ENCODE peak calls at places on chromosomes 12 and 14, in eight cellular contexts. Y is lower lobe of right lung, W is stomach, X is transverse colon, E is mesendoderm, Z is HepG2, O is right cardiac atrium, B is right lobe of liver. H is an unnamed sample.

GRCh38 chr12:66741919-66742318 is 63.0 kb upstream of the GRIP1 start:
- DNase-seq in E (no peak), Y (no peak), B (no peak), W (no peak), Z (no peak), X (no peak), O (no peak), H (no peak)

GRCh38 chr14:20657216-20658211 is 16.0 kb upstream of the OR6S1 start:
- DNase-seq in E (peak; percentile 98), W (no peak), O (no peak), Y (no peak), B (no peak), Z (peak; percentile 56), X (no peak), H (no peak)

GRCh38 chr12:120678572-120678971 is 8.4 kb upstream of the MLEC start:
- DNase-seq in X (no peak), Z (no peak), E (no peak), Y (no peak), B (no peak), O (no peak), W (no peak), H (no peak)

GRCh38 chr12:45473636-45474035 is 255.9 kb upstream of the ARID2 start:
- DNase-seq in O (no peak), X (no peak), E (peak; percentile 27), Z (no peak), B (no peak), Y (no peak), W (no peak), H (no peak)

GRCh38 chr12:79366374-79366773 is 324.4 kb downstream of the PAWR start:
- DNase-seq in Y (no peak), X (no peak), E (peak; percentile 8), O (no peak), B (no peak), Z (no peak), W (no peak), H (no peak)

GRCh38 chr14:22225526-22226133 is 363.4 kb downstream of the DAD1 start:
- DNase-seq in W (no peak), X (no peak), O (no peak), B (no peak), E (no peak), Y (no peak), Z (no peak), H (no peak)

GRCh38 chr12:16112626-16113560 is 164.6 kb downstream of the SLC15A5 start:
- DNase-seq in Z (no peak), O (no peak), Y (no peak), E (peak; percentile 91), W (no peak), X (no peak), B (no peak), H (peak; percentile 3)

GRCh38 chr12:115885040-115885439 is 392.5 kb downstream of the MED13L start:
- DNase-seq in O (no peak), W (no peak), B (no peak), Z (no peak), Y (no peak), E (no peak), X (no peak), H (no peak)

GRCh38 chr14:91573894-91574837 is 64.1 kb upstream of the PPP4R3A start:
- DNase-seq in W (peak; percentile 62), B (peak; percentile 76), O (peak; percentile 37), X (peak; percentile 77), E (peak; percentile 43), Y (peak; percentile 72), Z (no peak), H (peak; percentile 13)

GRCh38 chr14:100696590-100696989 is 30.1 kb upstream of the DLK1 start:
- DNase-seq in E (no peak), X (no peak), W (no peak), B (no peak), Z (no peak), O (no peak), Y (no peak), H (peak; percentile 46)

GRCh38 chr14:55814064-55814463 is 234.1 kb downstream of the KTN1 start:
- DNase-seq in O (no peak), E (no peak), X (no peak), W (no peak), B (no peak), Z (no peak), Y (no peak), H (no peak)

GRCh38 chr12:20183563-20183962 is 184.8 kb upstream of the PDE3A start:
- DNase-seq in W (no peak), Y (no peak), X (no peak), O (no peak), E (no peak), Z (no peak), B (no peak), H (no peak)

GRCh38 chr12:11723993-11724392 is 74.5 kb downstream of the ETV6 start:
- DNase-seq in B (no peak), X (no peak), E (peak; percentile 23), Z (no peak), Y (no peak), O (no peak), W (no peak), H (no peak)

GRCh38 chr14:47675489-47676300 is at the start of gene MDGA2:
- DNase-seq in B (no peak), Y (no peak), W (no peak), X (no peak), Z (no peak), E (peak; percentile 77), O (no peak), H (no peak)

GRCh38 chr14:83470466-83470865 is 1936.8 kb upstream of the SEL1L start:
- DNase-seq in W (no peak), X (no peak), Y (no peak), O (no peak), B (no peak), E (no peak), Z (no peak), H (no peak)

GRCh38 chr12:101940400-101940950 is 63.1 kb downstream of the DRAM1 start:
- DNase-seq in W (no peak), X (no peak), Y (no peak), Z (no peak), B (no peak), E (no peak), O (no peak), H (no peak)

GRCh38 chr12:127745466-127746220 is 521.3 kb upstream of the TMEM132C start:
- DNase-seq in Z (no peak), O (no peak), W (no peak), Y (no peak), B (no peak), E (no peak), X (no peak), H (no peak)

DNA sequence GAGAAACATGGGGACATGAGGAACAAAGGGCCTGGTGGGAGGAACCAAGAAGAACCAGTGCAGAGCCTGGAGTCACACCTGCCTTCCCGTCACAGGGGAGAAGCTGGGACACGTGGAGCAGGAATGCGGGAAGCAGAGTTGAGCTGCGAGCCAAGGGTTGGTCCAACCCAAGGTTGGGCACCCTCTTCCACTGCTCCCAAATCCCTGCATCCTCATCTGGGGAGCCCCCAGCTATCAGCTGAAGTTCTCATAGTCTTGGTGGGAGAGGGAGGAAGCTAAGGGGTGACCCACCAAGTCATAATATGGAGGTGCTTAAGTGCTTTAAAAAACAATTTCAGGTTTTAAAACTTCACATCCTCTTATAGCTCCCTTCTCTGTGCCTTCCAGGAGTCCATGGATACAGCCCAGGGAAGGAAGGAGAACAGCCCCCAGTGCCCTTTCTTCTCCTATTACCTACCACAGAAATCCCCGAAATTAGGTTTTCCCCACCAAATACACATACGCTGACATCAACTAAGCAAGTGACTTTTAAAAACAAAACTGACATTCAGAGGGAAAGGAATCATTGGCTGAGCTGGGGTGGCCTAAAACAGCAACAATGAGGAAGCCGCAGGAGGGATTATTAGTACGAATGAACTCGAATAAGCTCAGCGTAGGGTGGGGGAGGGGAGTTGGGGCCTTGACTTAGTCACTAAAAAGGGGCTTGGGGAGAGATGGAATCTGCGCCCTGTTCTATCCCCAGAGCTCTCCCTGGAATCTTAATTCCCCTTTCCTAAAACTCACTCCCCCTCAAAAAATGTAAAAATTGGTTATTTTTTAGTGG is 4.5 kb downstream of the MYL6 start:
- DNase-seq in E (peak; percentile 58), B (no peak), X (no peak), Z (no peak), W (no peak), O (no peak), Y (no peak), H (no peak)
- H3K4me1 ChIP-seq in E (peaks cover 17% of the 10 kb centered on the region), B (no peaks in the 10 kb centered on the region), X (peaks cover 28% of the 10 kb centered on the region), Z (peaks cover 28% of the 10 kb centered on the region), W (peaks cover 54% of the 10 kb centered on the region), O (peaks cover 4% of the 10 kb centered on the region), Y (peaks cover 39% of the 10 kb centered on the region), H (peaks cover 26% of the 10 kb centered on the region)

GRCh38 chr14:101780887-101781239 is 19.4 kb downstream of the PPP2R5C start:
- DNase-seq in X (peak; percentile 36), B (no peak), W (no peak), Z (no peak), O (no peak), Y (no peak), E (peak; percentile 65), H (no peak)
- H3K27ac ChIP-seq in X (no peak overlapping the region), B (no peak overlapping the region), W (no peak overlapping the region), Z (no peak overlapping the region), O (no peak overlapping the region), Y (peak overlapping the region; percentile 31), E (no peak overlapping the region), H (peak overlapping the region; percentile 68)

DNA sequence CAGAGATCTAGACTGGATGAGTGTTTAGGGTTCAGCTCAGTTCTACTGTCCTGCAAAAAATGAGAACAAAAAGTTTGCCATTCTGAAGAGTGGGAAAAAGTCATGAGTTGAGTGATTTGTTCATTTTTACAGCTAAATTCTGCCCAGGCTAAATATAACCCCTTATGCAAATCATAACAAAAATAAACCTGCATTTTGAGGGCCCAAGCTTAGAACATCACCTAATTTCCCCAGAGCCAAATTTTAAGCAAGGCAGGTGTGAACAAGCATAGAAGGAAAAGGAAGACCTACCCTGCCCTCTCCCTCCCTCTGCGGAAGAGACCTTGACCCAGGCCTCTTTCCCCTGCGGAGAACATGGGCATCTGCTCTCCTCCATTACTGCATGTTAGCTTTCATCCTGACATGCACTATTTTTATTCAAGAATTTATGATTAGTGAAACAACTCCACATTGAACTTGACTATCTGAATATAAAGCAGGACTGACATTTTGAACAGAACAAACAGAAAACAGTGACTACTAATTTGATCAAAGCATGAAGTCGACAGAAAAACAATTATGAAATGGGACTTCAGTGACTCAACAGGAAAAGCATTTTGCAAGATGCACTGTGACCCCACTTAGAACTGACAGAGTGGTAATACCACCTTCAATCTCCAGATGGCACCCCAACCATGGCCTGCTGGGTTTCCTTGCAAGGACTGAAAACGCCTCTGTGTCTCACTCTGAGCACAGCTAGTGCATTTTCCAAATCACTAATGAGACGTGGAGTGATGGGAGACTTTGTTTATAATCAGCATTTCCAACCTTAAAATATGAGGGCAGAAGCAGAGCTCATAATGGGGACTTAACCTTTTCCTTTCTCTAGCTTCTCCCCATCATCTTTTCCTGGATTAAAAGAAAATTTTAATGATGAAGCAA is 30.9 kb upstream of the SELPLG start:
- DNase-seq in X (peak; percentile 89), B (peak; percentile 88), Y (peak; percentile 80), Z (peak; percentile 92), O (peak; percentile 75), E (peak; percentile 94), W (peak; percentile 84), H (peak; percentile 89)
- H3K4me1 ChIP-seq in X (peaks cover 47% of the 10 kb centered on the region), B (no peaks in the 10 kb centered on the region), Y (peaks cover 63% of the 10 kb centered on the region), Z (peaks cover 54% of the 10 kb centered on the region), O (peaks cover 6% of the 10 kb centered on the region), E (no peaks in the 10 kb centered on the region), W (peaks cover 61% of the 10 kb centered on the region), H (peaks cover 71% of the 10 kb centered on the region)

DNA sequence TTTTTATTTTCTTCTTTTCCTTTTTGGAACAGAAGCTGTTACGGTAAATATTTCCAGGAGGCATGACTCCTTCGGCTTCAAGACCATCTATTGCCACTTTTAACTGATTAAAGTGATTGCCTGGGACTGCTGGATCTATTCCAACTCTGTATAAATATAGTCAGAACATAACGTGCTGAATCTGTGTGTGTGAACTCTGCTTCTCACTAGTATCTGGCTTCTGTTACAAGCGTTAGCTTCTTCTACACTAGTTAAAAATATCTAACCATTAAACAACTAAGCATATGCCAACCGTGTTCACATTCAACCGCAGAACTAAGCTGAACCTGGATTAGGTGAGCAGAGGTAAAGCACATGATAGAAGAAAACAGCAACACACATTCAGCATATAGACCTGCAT is 49.0 kb downstream of the TMTC1 start:
- DNase-seq in W (no peak), O (no peak), E (no peak), B (no peak), Z (no peak), X (no peak), Y (no peak), H (no peak)
- H3K27ac ChIP-seq in W (no peak overlapping the region), O (peak overlapping the region; percentile 66), E (no peak overlapping the region), B (no peak overlapping the region), Z (no peak overlapping the region), X (peak overlapping the region; percentile 27), Y (no peak overlapping the region), H (peak overlapping the region; percentile 70)

H was measured in heart right ventricle.